ENCODE peak calls at places on chromosomes 7 and 10, in eight cellular contexts. Z is activated CD8-positive, alpha-beta T cell treated with anti-CD3 and anti-CD28 coated beads for 36 hours; S is adipocyte; X is mesendoderm; D is effector CD8-positive, alpha-beta T cell; T is germinal center; Y is osteoblast; M is NCI-H2171 treated with DMSO at 0.1 percent for 48 hours. C is an unnamed sample.

GRCh38 chr7:121985476-121985875 is 112.5 kb downstream of the PTPRZ1 start:
- DNase-seq in Z (no peak), S (no peak), X (peak), D (no peak), T (no peak), Y (no peak), M (no peak), C (no peak)

GRCh38 chr7:44716205-44716604 is 32.4 kb upstream of the ZMIZ2 start:
- DNase-seq in Z (no peak), S (no peak), X (no peak), D (no peak), T (no peak), Y (no peak), M (no peak), C (no peak)

GRCh38 chr10:124375691-124376090 is 43.0 kb downstream of the OAT start:
- DNase-seq in Z (no peak), S (no peak), X (no peak), D (no peak), T (no peak), Y (no peak), M (no peak), C (no peak)

GRCh38 chr7:96657347-96658010 is 52.2 kb downstream of the SEM1 start:
- DNase-seq in Z (no peak), S (no peak), X (peak), D (no peak), T (no peak), Y (no peak), M (no peak), C (no peak)

GRCh38 chr7:154672659-154673415 is 330.1 kb downstream of the PAXIP1 start:
- DNase-seq in Z (no peak), S (no peak), X (no peak), D (no peak), T (no peak), Y (no peak), M (no peak), C (no peak)

GRCh38 chr7:71026680-71027079 is 105.3 kb upstream of the GALNT17 start:
- DNase-seq in Z (no peak), S (no peak), X (no peak), D (no peak), T (no peak), Y (no peak), M (no peak), C (no peak)

GRCh38 chr7:55308186-55308929 is 56.8 kb upstream of the LANCL2 start:
- DNase-seq in Z (no peak), S (peak), X (peak), D (no peak), T (no peak), Y (peak), M (no peak), C (no peak)

GRCh38 chr7:794671-795329 is 37.5 kb upstream of the SUN1 start:
- DNase-seq in Z (no peak), S (no peak), X (no peak), D (no peak), T (no peak), Y (no peak), M (no peak), C (no peak)

GRCh38 chr7:35593896-35594295 is 101.0 kb downstream of the HERPUD2 start:
- DNase-seq in Z (peak), S (no peak), X (peak), D (no peak), T (peak), Y (no peak), M (no peak), C (no peak)

GRCh38 chr7:131699323-131699722 is 142.9 kb upstream of the PODXL start:
- DNase-seq in Z (no peak), S (no peak), X (no peak), D (no peak), T (no peak), Y (no peak), M (no peak), C (no peak)

GRCh38 chr7:7815395-7815794 is 97.0 kb upstream of the RPA3 start:
- DNase-seq in Z (no peak), S (no peak), X (no peak), D (no peak), T (no peak), Y (no peak), M (no peak), C (no peak)

GRCh38 chr7:135710417-135711138 is 17.4 kb downstream of the SLC13A4 start:
- DNase-seq in Z (peak), S (no peak), X (peak), D (no peak), T (peak), Y (no peak), M (no peak), C (no peak)